ENCODE peak calls at places on chromosomes 6 and 20, in six cellular contexts. A, V, X, F, O and T are unnamed samples.

GRCh38 chr6:90083891-90084290 is 189.6 kb downstream of the GJA10 start:
- DNase-seq in A (no peak), V (no peak), X (no peak), F (no peak), O (no peak), T (no peak)

GRCh38 chr6:40128149-40128548 is 193.9 kb upstream of the MOCS1 start:
- DNase-seq in A (no peak), V (no peak), X (no peak), F (no peak), O (no peak), T (no peak)

GRCh38 chr20:14879020-14879697 is 541.7 kb upstream of the FLRT3 start:
- DNase-seq in A (no peak), V (no peak), X (peak; percentile 24), F (peak; percentile 55), O (no peak), T (peak; percentile 20)

GRCh38 chr20:44849712-44850111 is 35.8 kb upstream of the YWHAB start:
- DNase-seq in A (no peak), V (no peak), X (no peak), F (no peak), O (no peak), T (peak; percentile 69)

GRCh38 chr6:156961282-156961892 is 184.2 kb downstream of the ARID1B start:
- DNase-seq in A (no peak), V (no peak), X (no peak), F (no peak), O (no peak), T (no peak)

GRCh38 chr6:158142789-158143188 is 25.3 kb downstream of the SERAC1 start:
- DNase-seq in A (no peak), V (no peak), X (peak; percentile 88), F (peak; percentile 23), O (no peak), T (peak; percentile 54)

GRCh38 chr6:43893073-43893472 is 123.1 kb downstream of the VEGFA start:
- DNase-seq in A (no peak), V (no peak), X (no peak), F (no peak), O (no peak), T (no peak)

GRCh38 chr6:100099189-100100074 is 105.4 kb upstream of the MCHR2 start:
- DNase-seq in A (no peak), V (no peak), X (peak; percentile 41), F (peak; percentile 30), O (no peak), T (peak; percentile 65)

GRCh38 chr6:14612016-14612415 is 494.4 kb downstream of the CD83 start:
- DNase-seq in A (no peak), V (no peak), X (peak; percentile 79), F (peak; percentile 29), O (no peak), T (no peak)

GRCh38 chr6:139080255-139080920 is 51.8 kb downstream of the ABRACL start:
- DNase-seq in A (no peak), V (no peak), X (no peak), F (no peak), O (no peak), T (no peak)

GRCh38 chr20:11676618-11677289 is 240.9 kb upstream of the BTBD3 start:
- DNase-seq in A (peak; percentile 71), V (peak; percentile 49), X (peak; percentile 42), F (peak; percentile 40), O (no peak), T (peak; percentile 75)

GRCh38 chr6:35583893-35584688 is 71.4 kb upstream of the TULP1 start:
- DNase-seq in A (peak; percentile 56), V (peak; percentile 66), X (peak; percentile 77), F (peak; percentile 75), O (peak; percentile 23), T (peak; percentile 63)

GRCh38 chr20:58852559-58853271 is at the start of gene GNAS:
- DNase-seq in A (peak; percentile 86), V (peak; percentile 72), X (peak; percentile 60), F (peak; percentile 72), O (peak; percentile 61), T (peak; percentile 23)

GRCh38 chr6:100267721-100268123 is 197.0 kb downstream of the SIM1 start:
- DNase-seq in A (no peak), V (no peak), X (peak; percentile 28), F (peak; percentile 36), O (no peak), T (no peak)

GRCh38 chr6:85451586-85452306 is 1.9 kb downstream of the NT5E start:
- DNase-seq in A (no peak), V (no peak), X (no peak), F (peak; percentile 61), O (no peak), T (no peak)
- H3K27me3 ChIP-seq in A (peaks cover 24% of the 10 kb centered on the region), V (peaks cover 10% of the 10 kb centered on the region), X (no peaks in the 10 kb centered on the region), F (no peaks in the 10 kb centered on the region), O (peaks cover 10% of the 10 kb centered on the region), T (peaks cover 38% of the 10 kb centered on the region)

GRCh38 chr20:6765469-6766058 is 1.9 kb upstream of the BMP2 start:
- DNase-seq in A (no peak), V (peak; percentile 57), X (peak; percentile 61), F (peak; percentile 77), O (no peak), T (no peak)

GRCh38 chr20:6766433-6766832 is 1.1 kb upstream of the BMP2 start:
- DNase-seq in A (no peak), V (no peak), X (no peak), F (no peak), O (no peak), T (no peak)

GRCh38 chr20:6767166-6767535 is 335 bp upstream of the BMP2 start:
- DNase-seq in A (peak; percentile 34), V (no peak), X (no peak), F (no peak), O (no peak), T (no peak)

GRCh38 chr20:6768228-6769185 is 1.0 kb downstream of the BMP2 start:
- DNase-seq in A (peak; percentile 43), V (peak; percentile 46), X (peak; percentile 4), F (peak; percentile 61), O (no peak), T (no peak)

GRCh38 chr20:6767536-6768227 is at the start of gene BMP2:
- DNase-seq in A (peak; percentile 44), V (peak; percentile 68), X (peak; percentile 50), F (peak; percentile 74), O (no peak), T (peak; percentile 21)
- H3K23ac ChIP-seq in A (no peak within 1 kb of the TSS), V (peak within 1 kb of the TSS; percentile 89), X (peak within 1 kb of the TSS; percentile 9), F (peak within 1 kb of the TSS; percentile 72), O (no peak within 1 kb of the TSS), T (no peak within 1 kb of the TSS)

GRCh38 chr6:11023032-11023431 is 21.1 kb downstream of the ELOVL2 start:
- DNase-seq in A (no peak), V (no peak), X (no peak), F (no peak), O (no peak), T (no peak)

GRCh38 chr6:11021714-11022113 is 22.4 kb downstream of the ELOVL2 start:
- DNase-seq in A (no peak), V (no peak), X (no peak), F (no peak), O (no peak), T (no peak)

GRCh38 chr6:11018225-11018624 is 25.9 kb downstream of the ELOVL2 start:
- DNase-seq in A (no peak), V (no peak), X (no peak), F (no peak), O (no peak), T (no peak)

GRCh38 chr6:11017090-11017489 is 27.0 kb downstream of the ELOVL2 start:
- DNase-seq in A (no peak), V (no peak), X (no peak), F (no peak), O (no peak), T (no peak)

GRCh38 chr6:11021003-11021402 is 23.1 kb downstream of the ELOVL2 start:
- DNase-seq in A (no peak), V (no peak), X (no peak), F (no peak), O (no peak), T (no peak)
- H3K14ac ChIP-seq in A (no peak overlapping the region), V (no peak overlapping the region), X (no peak overlapping the region), F (no peak overlapping the region), O (no peak overlapping the region), T (no peak overlapping the region)

GRCh38 chr6:130008236-130008873 is 10.0 kb upstream of the L3MBTL3 start:
- DNase-seq in A (no peak), V (no peak), X (no peak), F (no peak), O (no peak), T (no peak)

GRCh38 chr6:130009148-130009547 is 9.2 kb upstream of the L3MBTL3 start:
- DNase-seq in A (no peak), V (no peak), X (no peak), F (no peak), O (no peak), T (no peak)

GRCh38 chr6:130010387-130010786 is 8.0 kb upstream of the L3MBTL3 start:
- DNase-seq in A (no peak), V (no peak), X (no peak), F (no peak), O (no peak), T (no peak)

GRCh38 chr6:130018292-130018829 is at the start of gene L3MBTL3:
- DNase-seq in A (peak; percentile 89), V (peak; percentile 82), X (peak; percentile 83), F (peak; percentile 91), O (peak; percentile 29), T (peak; percentile 95)

DNA sequence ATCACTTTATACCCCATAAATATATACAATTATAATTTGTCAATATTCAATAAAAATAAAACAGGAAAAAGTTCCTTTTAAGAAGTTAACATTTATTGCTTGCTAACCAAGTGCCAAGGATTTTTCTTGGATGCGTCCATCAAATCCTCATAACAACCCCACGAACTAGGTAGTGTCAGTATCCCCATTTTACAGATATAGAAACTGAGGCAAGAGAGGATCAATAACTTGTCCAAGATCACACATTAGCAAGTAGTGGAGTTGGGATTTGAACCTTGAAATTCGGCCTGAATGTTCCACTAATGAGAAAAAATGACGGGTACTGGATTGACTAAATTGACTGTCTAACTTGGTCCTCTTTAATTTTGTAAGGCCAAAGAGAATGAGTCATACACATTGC is 5.7 kb upstream of the L3MBTL3 start:
- DNase-seq in A (no peak), V (no peak), X (no peak), F (no peak), O (no peak), T (no peak)
- H3K27me3 ChIP-seq in A (no peaks in the 10 kb centered on the region), V (no peaks in the 10 kb centered on the region), X (no peaks in the 10 kb centered on the region), F (no peaks in the 10 kb centered on the region), O (no peaks in the 10 kb centered on the region), T (no peaks in the 10 kb centered on the region)

GRCh38 chr20:50111829-50112495 is 988 bp downstream of the UBE2V1 start:
- DNase-seq in A (no peak), V (no peak), X (no peak), F (no peak), O (no peak), T (no peak)
- H3K23ac ChIP-seq in A (no peak overlapping the region), V (no peak overlapping the region), X (peak overlapping the region; percentile 96), F (no peak overlapping the region), O (no peak overlapping the region), T (no peak overlapping the region)

GRCh38 chr6:83354747-83355146 is 76.1 kb downstream of the ME1 start:
- DNase-seq in A (no peak), V (no peak), X (peak; percentile 26), F (no peak), O (no peak), T (no peak)

DNA sequence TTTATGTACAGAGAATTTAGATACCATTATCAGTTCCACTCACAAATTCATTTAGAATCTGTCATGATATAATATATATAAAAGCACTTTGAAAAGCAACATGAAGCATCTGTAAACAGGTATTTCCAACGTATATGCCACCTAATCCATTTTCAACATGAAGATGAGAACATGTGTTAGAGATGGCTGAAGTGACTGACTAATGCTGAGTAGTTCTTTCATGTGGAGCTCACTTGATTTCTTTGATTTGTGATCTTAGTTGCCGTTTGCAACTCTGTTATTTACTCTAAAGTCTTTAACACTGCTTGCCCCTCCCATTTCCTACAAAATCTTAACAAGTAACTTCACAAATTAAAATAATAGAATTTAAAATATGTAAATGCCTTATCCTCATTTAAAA is 78.4 kb downstream of the ME1 start:
- DNase-seq in A (no peak), V (no peak), X (peak; percentile 36), F (no peak), O (no peak), T (no peak)
- H3K14ac ChIP-seq in A (no peak overlapping the region), V (no peak overlapping the region), X (no peak overlapping the region), F (no peak overlapping the region), O (no peak overlapping the region), T (no peak overlapping the region)